ENCODE peak calls at places on chromosomes 13 and 19, in four cellular contexts. H is occipital lobe, J is erythroblast, B is thoracic aorta. W is an unnamed sample.
A peak's percentile ranks its signal among the peaks of the same experiment; 100 is the strongest.

GRCh38 chr13:71034018-71034417 is 833.0 kb downstream of the DACH1 start:
- DNase-seq in H (no peak), J (no peak), B (no peak), W (no peak)

GRCh38 chr13:83780201-83780600 is 102.1 kb downstream of the SLITRK1 start:
- DNase-seq in J (peak; percentile 63), H (no peak), B (no peak), W (no peak)

GRCh38 chr19:34120846-34121639 is 51.3 kb upstream of the LSM14A start:
- DNase-seq in J (peak; percentile 56), H (no peak), B (no peak), W (no peak)

GRCh38 chr13:111903143-111903542 is 163.8 kb upstream of the SOX1 start:
- DNase-seq in H (no peak), B (no peak), J (no peak), W (no peak)

GRCh38 chr19:39319892-39320168 is 833 bp downstream of the LRFN1 start:
- DNase-seq in J (no peak), H (no peak), B (no peak), W (no peak)

GRCh38 chr19:33819496-33819874 is 22.8 kb downstream of the KCTD15 start:
- DNase-seq in B (no peak), H (no peak), J (no peak), W (no peak)

GRCh38 chr13:50353651-50354415 is 338.6 kb downstream of the KCNRG start:
- DNase-seq in J (no peak), H (no peak), B (no peak), W (no peak)

GRCh38 chr13:46593403-46593802 is 40.4 kb downstream of the LRCH1 start:
- DNase-seq in J (no peak), H (no peak), B (no peak), W (no peak)

GRCh38 chr13:110942248-110942981 is 27.5 kb upstream of the ANKRD10 start:
- DNase-seq in J (no peak), B (no peak), H (no peak), W (no peak)

GRCh38 chr13:101875091-101875490 is 422.6 kb downstream of the ITGBL1 start:
- DNase-seq in J (no peak), B (no peak), H (no peak), W (no peak)

GRCh38 chr19:29676586-29676985 is 11.3 kb downstream of the PLEKHF1 start:
- DNase-seq in H (no peak), B (no peak), J (no peak), W (no peak)

GRCh38 chr19:23283925-23284324 is 33.7 kb upstream of the ZNF724 start:
- DNase-seq in B (no peak), H (no peak), J (peak; percentile 53), W (no peak)

GRCh38 chr13:33723365-33723764 is 94.6 kb upstream of the RFC3 start:
- DNase-seq in J (no peak), B (no peak), H (no peak), W (no peak)

GRCh38 chr13:101868585-101869469 is 416.4 kb downstream of the ITGBL1 start:
- DNase-seq in B (no peak), H (no peak), J (no peak), W (no peak)

GRCh38 chr19:16330811-16331690 is 6.4 kb downstream of the KLF2 start:
- DNase-seq in H (no peak), B (no peak), J (no peak), W (no peak)

GRCh38 chr13:96065851-96066250 is 12.7 kb upstream of the UGGT2 start:
- DNase-seq in J (no peak), H (no peak), B (no peak), W (no peak)

GRCh38 chr19:16025108-16026101 is 50.9 kb upstream of the TPM4 start:
- DNase-seq in H (no peak), J (no peak), B (no peak), W (no peak)

GRCh38 chr19:4909172-4909896 is at the start of gene UHRF1:
- DNase-seq in H (no peak), J (peak; percentile 77), B (no peak), W (no peak)

GRCh38 chr19:5850743-5851293 is 431 bp downstream of the FUT3 start:
- DNase-seq in J (no peak), B (no peak), H (no peak), W (no peak)

GRCh38 chr13:86572115-86572514 is 772.9 kb upstream of the SLITRK6 start:
- DNase-seq in H (no peak), B (no peak), J (no peak), W (no peak)

GRCh38 chr19:14434543-14435319 is 1.6 kb downstream of the PKN1 start:
- DNase-seq in B (peak; percentile 36), J (peak; percentile 28), H (no peak), W (no peak)

GRCh38 chr13:22735381-22735995 is 445.3 kb upstream of the SGCG start:
- DNase-seq in B (no peak), J (no peak), H (no peak), W (no peak)

GRCh38 chr13:59867867-59868266 is 295.9 kb downstream of the DIAPH3 start:
- DNase-seq in H (no peak), B (no peak), J (no peak), W (no peak)

GRCh38 chr13:22311734-22312404 is 641.0 kb downstream of the FGF9 start:
- DNase-seq in H (peak; percentile 49), B (no peak), J (no peak), W (no peak)

GRCh38 chr13:80630685-80631121 is 289.8 kb upstream of the SPRY2 start:
- DNase-seq in B (no peak), J (no peak), H (no peak), W (no peak)

GRCh38 chr13:79528759-79529191 is 47.8 kb downstream of the NDFIP2 start:
- DNase-seq in J (no peak), B (no peak), H (no peak), W (no peak)

GRCh38 chr19:46821512-46822359 is 28.9 kb downstream of the AP2S1 start:
- DNase-seq in B (no peak), H (no peak), J (no peak), W (no peak)

GRCh38 chr13:24220086-24220703 is 59.7 kb downstream of the SPATA13 start:
- DNase-seq in B (peak; percentile 33), H (no peak), J (peak; percentile 80), W (peak; percentile 53)

GRCh38 chr13:94550030-94550738 is 45.8 kb downstream of the TGDS start:
- DNase-seq in B (no peak), J (peak; percentile 56), H (peak; percentile 73), W (no peak)

GRCh38 chr19:4660181-4660791 is 9.9 kb downstream of the MYDGF start:
- DNase-seq in J (peak; percentile 66), B (no peak), H (no peak), W (no peak)

GRCh38 chr19:28498404-28498976 is 714.5 kb downstream of the UQCRFS1 start:
- DNase-seq in B (no peak), H (no peak), J (no peak), W (no peak)

GRCh38 chr19:13020002-13020414 is 24.7 kb downstream of the NFIX start:
- DNase-seq in B (no peak), J (no peak), H (no peak), W (no peak)

GRCh38 chr13:106680796-106681482 is 113.0 kb upstream of the ARGLU1 start:
- DNase-seq in J (no peak), B (no peak), H (peak; percentile 30), W (peak; percentile 4)

GRCh38 chr19:44807652-44808462 is 1.0 kb upstream of the BCAM start:
- DNase-seq in H (no peak), J (no peak), B (no peak), W (no peak)

GRCh38 chr13:100887729-100888151 is 213.1 kb upstream of the TMTC4 start:
- DNase-seq in J (no peak), H (no peak), B (no peak), W (no peak)

GRCh38 chr13:93867481-93867880 is 612.0 kb downstream of the DCT start:
- DNase-seq in B (no peak), H (no peak), J (no peak), W (no peak)